ENCODE peak calls at places on chromosomes 12 and 14, in nine cellular contexts. T is PC-3, R is PC-9, J is MM.1S, H is hepatocyte, X is HCT116, C is OCI-LY7, S is Karpas-422, P is GM23338. V is an unnamed sample. For H3K9me2 and H3K36me3, the result is how much of the 10 kb centered on the place peaks cover.

GRCh38 chr12:115871714-115872113 is 405.8 kb downstream of the MED13L start:
- DNase-seq in H (peak), T (peak), C (peak), J (no peak), P (peak), S (peak), X (peak), R (peak), V (peak)

GRCh38 chr12:107929436-107929835 is 154.9 kb downstream of the ASCL4 start:
- DNase-seq in J (no peak), X (peak), T (peak), C (peak), P (peak), H (peak), R (no peak), S (peak), V (peak)

GRCh38 chr14:72812292-72812851 is 81.5 kb downstream of the DPF3 start:
- DNase-seq in P (peak), R (no peak), J (no peak), H (no peak), T (no peak), S (no peak), X (no peak), C (no peak), V (no peak)

GRCh38 chr14:94113073-94113472 is 2.5 kb downstream of the IFI27 start:
- DNase-seq in S (no peak), R (no peak), H (no peak), P (no peak), X (no peak), T (no peak), C (no peak), J (no peak), V (no peak)

GRCh38 chr14:71686677-71687076 is 245.6 kb upstream of the RGS6 start:
- DNase-seq in X (no peak), C (no peak), R (no peak), T (no peak), P (no peak), H (peak), S (no peak), J (no peak), V (peak)

GRCh38 chr12:124660846-124661245 is 93.4 kb upstream of the NCOR2 start:
- DNase-seq in C (no peak), X (no peak), P (no peak), R (no peak), S (no peak), H (no peak), J (no peak), T (no peak), V (no peak)

GRCh38 chr12:130703733-130704375 is 12.2 kb downstream of the RIMBP2 start:
- DNase-seq in J (no peak), H (no peak), X (no peak), P (no peak), S (no peak), R (no peak), C (no peak), T (no peak), V (no peak)

GRCh38 chr12:109820921-109821381 is 12.2 kb downstream of the TRPV4 start:
- DNase-seq in C (no peak), J (no peak), H (no peak), X (no peak), S (no peak), R (no peak), T (no peak), P (no peak), V (no peak)

GRCh38 chr14:96903444-96904023 is 106.4 kb downstream of the VRK1 start:
- DNase-seq in X (no peak), J (no peak), T (peak), R (no peak), S (no peak), C (no peak), P (no peak), H (no peak), V (no peak)

GRCh38 chr14:96905065-96905464 is 107.9 kb downstream of the VRK1 start:
- DNase-seq in C (no peak), X (no peak), T (no peak), R (no peak), P (no peak), S (no peak), H (no peak), J (no peak), V (no peak)

GRCh38 chr14:96906434-96906833 is 109.3 kb downstream of the VRK1 start:
- DNase-seq in C (no peak), S (peak), H (no peak), J (no peak), R (no peak), X (no peak), P (no peak), T (no peak), V (no peak)

GRCh38 chr14:96904201-96904600 is 107.0 kb downstream of the VRK1 start:
- DNase-seq in J (no peak), T (peak), C (no peak), R (peak), S (no peak), X (no peak), H (no peak), P (no peak), V (no peak)

DNA sequence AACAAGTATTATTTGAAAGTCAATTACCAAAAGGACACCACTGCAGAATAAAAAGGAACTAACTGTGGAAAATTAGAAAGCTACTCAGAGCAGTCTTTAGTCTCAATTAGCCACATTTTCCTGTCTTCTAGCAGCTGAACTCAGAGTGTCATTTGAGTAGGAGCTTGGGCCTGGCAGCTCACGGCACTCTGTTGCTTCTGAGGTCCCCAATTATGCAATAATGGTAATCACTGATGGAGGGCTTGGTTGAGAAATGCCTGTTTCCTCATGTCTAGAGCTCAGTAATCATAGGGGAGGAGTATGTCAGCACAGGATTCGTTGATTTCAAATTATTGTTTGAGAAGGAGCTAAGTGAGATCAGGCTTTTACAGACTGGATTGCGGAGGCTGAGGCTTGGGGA is 108.6 kb downstream of the VRK1 start:
- DNase-seq in T (no peak), J (no peak), X (no peak), H (no peak), C (no peak), R (no peak), P (no peak), S (peak), V (no peak)
- H3K27ac ChIP-seq in T (no peak), J (no peak), X (no peak), H (no peak), C (no peak), R (no peak), P (no peak), S (no peak), V (no peak)

GRCh38 chr14:91143862-91144261 is 30.0 kb downstream of the DGLUCY start:
- DNase-seq in H (no peak), S (no peak), C (no peak), R (no peak), P (no peak), T (no peak), J (no peak), X (no peak), V (no peak)

GRCh38 chr14:91146661-91147060 is 32.8 kb downstream of the DGLUCY start:
- DNase-seq in X (no peak), J (no peak), S (no peak), P (no peak), R (no peak), H (no peak), C (no peak), T (no peak), V (no peak)

GRCh38 chr14:91144425-91145145 is 30.7 kb downstream of the DGLUCY start:
- DNase-seq in S (no peak), J (no peak), R (no peak), P (no peak), X (no peak), H (no peak), T (peak), C (no peak), V (peak)

GRCh38 chr14:91142214-91142668 is 28.4 kb downstream of the DGLUCY start:
- DNase-seq in X (no peak), J (peak), C (peak), S (peak), H (no peak), P (no peak), T (no peak), R (no peak), V (no peak)

DNA sequence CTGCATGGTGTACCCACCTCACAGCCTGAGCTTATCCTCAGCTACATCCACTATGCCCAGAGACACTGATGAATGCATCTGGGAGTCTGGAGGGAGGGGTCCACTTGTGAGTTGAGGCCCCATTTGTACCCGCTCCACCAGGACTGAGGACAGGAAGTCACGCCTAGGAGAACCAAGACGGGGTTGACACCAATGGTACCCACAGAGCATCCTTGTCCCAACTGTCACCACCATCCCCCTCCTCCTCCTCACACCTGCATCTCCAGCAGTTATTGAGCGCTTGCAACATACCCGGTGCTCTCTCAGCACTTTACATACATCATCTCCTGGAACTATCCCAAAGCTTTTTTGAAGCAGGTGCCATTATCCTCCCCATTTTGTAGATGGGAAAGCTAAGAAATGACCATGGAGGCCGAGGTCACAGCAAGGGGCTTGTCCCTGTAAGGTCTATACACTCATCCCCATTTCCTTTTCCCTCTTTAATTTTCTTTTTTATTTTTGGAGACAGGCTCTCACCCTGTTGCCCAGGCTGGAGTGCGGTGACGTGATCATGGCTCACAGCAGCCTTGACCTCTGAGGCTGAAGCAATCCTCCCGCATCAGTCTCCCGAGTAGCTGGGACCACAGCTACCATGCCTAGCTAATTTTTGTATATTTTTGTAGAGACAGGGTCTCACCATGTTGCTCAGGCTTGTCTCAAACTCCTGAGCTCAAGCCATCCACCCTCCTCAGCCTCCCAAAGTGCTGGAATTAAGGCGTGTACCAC is 31.7 kb downstream of the DGLUCY start:
- DNase-seq in H (no peak), J (no peak), R (no peak), X (no peak), C (no peak), P (no peak), S (no peak), T (no peak), V (no peak)
- H3K9me2 ChIP-seq in H (under half), J (under half), R (under half), X (under half), C (under half), P (under half), S (under half), T (under half), V (under half)

GRCh38 chr14:51328089-51328941 is 88.3 kb downstream of the TMX1 start:
- DNase-seq in J (peak), H (no peak), T (peak), X (no peak), P (peak), C (no peak), S (no peak), R (no peak), V (peak)
- H3K36me3 ChIP-seq in J (under half), H (under half), T (under half), X (under half), P (under half), C (under half), S (under half), R (under half), V (under half)

GRCh38 chr12:13045816-13046215 is 1.6 kb downstream of the FAM234B start:
- DNase-seq in X (no peak), S (no peak), C (no peak), T (no peak), R (no peak), J (no peak), P (no peak), H (no peak), V (no peak)

GRCh38 chr12:13046914-13047472 is 2.8 kb downstream of the FAM234B start:
- DNase-seq in C (no peak), S (no peak), J (no peak), P (no peak), H (peak), T (no peak), R (no peak), X (no peak), V (no peak)

GRCh38 chr12:13042666-13043230 is 1.4 kb upstream of the FAM234B start:
- DNase-seq in H (no peak), J (no peak), S (no peak), C (no peak), P (no peak), X (no peak), T (no peak), R (no peak), V (no peak)

GRCh38 chr12:13044859-13045384 is 741 bp downstream of the FAM234B start:
- DNase-seq in C (no peak), T (peak), J (no peak), S (no peak), H (no peak), X (no peak), P (no peak), R (no peak), V (peak)

GRCh38 chr12:13044002-13044858 is at the start of gene FAM234B:
- DNase-seq in X (peak), S (peak), P (peak), T (peak), C (peak), J (peak), R (no peak), H (peak), V (peak)
- H3K27ac ChIP-seq in X (peak), S (no peak), P (no peak), T (no peak), C (no peak), J (no peak), R (no peak), H (no peak), V (no peak)

GRCh38 chr12:49941556-49942511 is 8.7 kb upstream of the AQP2 start:
- DNase-seq in S (peak), P (no peak), T (no peak), H (no peak), X (no peak), R (no peak), C (no peak), J (no peak), V (no peak)
- H3K9me2 ChIP-seq in S (under half), P (under half), T (under half), H (under half), X (under half), R (under half), C (under half), J (under half), V (under half)

GRCh38 chr12:131990980-131991305 is 41.2 kb downstream of the EP400 start:
- DNase-seq in S (no peak), J (no peak), X (no peak), P (no peak), C (no peak), H (no peak), T (no peak), R (no peak), V (no peak)

GRCh38 chr12:131989021-131989420 is 39.3 kb downstream of the EP400 start:
- DNase-seq in J (no peak), H (no peak), C (no peak), S (no peak), X (no peak), T (no peak), R (no peak), P (no peak), V (no peak)

GRCh38 chr12:131991816-131992430 is 42.2 kb downstream of the EP400 start:
- DNase-seq in X (no peak), C (no peak), S (no peak), R (no peak), H (no peak), P (no peak), J (no peak), T (no peak), V (no peak)

GRCh38 chr12:131988054-131988796 is 38.5 kb downstream of the EP400 start:
- DNase-seq in H (no peak), R (no peak), P (no peak), S (no peak), T (no peak), X (no peak), J (no peak), C (no peak), V (no peak)

DNA sequence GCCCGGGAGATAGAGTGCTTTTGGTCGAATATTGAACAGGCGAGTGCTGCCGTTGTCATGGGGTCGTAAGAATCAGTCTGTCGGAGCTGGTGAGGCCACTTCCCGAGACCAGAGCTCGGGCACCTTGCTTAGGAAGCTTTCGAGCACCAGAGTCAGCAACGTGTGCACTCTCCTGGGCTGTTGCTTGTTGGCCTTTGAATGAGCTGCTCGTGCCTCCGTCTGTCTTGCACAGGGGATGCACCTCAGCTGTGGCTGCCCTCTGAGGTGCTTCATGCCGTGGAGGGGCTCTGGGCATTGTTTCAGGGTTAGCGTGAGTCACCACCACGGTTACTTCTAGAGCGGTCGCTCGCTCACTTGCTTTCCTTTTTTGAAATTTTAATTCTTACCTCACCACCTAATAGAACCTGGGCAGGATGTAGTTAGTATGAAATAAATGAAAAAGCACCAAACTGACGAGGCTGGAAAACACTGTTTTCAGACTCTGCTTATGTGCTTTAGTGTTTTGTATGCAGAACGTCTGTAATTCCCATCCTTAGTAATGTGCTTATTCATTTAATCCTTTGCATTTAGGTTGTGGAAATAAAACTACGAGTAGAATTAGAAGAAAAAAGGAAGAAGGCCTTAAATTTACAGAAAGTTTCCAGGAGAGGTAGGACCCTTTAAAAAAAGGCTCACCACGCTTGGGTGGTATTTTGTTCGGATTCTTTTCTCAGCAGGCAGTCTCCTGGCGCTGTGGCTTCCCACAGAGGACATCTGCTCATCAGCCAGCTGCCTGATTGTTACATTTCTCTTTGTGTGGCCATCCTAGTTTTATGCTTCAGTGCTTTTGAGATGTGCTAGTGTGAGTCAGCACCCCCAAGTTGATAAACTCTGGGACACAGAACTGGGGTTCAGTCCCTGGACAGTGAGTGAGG is 40.6 kb downstream of the EP400 start:
- DNase-seq in S (no peak), T (no peak), C (no peak), X (no peak), J (no peak), H (no peak), P (peak), R (no peak), V (no peak)
- H3K36me3 ChIP-seq in S (under half), T (half or more), C (half or more), X (under half), J (under half), H (under half), P (under half), R (under half), V (under half)

DNA sequence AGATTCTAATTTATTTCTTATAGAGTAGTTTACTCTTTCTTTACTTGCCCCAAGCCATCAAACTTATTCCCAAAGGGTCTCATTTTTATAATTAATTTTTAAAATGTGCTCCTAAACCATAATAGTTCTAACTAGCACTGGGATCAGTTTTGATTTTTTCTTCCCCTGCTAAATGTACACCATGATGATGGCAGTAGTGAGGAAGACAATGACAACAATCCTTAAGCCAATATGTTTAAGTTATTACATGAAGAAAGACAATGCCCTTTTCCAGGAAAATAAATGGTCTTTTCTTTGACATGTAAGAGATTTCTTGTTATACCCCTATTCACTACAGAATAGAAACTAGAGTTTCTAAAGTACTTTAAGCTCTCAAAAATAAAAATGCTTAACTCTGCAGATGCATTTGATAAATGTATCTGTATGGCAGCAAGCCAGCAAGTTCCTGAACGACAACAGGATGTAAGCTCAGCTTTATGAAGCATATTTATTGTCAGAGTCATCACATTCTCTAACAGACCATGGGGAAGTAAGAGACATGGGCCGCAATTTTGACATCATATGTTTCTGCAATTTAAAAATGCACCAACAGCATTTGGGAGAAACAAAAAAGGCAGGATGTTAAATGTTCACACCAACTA is 36.0 kb upstream of the SNX6 start:
- DNase-seq in X (no peak), C (peak), S (no peak), R (peak), T (peak), P (no peak), J (peak), H (peak), V (peak)
- H3K27ac ChIP-seq in X (no peak), C (no peak), S (no peak), R (no peak), T (no peak), P (no peak), J (peak), H (no peak), V (peak)

DNA sequence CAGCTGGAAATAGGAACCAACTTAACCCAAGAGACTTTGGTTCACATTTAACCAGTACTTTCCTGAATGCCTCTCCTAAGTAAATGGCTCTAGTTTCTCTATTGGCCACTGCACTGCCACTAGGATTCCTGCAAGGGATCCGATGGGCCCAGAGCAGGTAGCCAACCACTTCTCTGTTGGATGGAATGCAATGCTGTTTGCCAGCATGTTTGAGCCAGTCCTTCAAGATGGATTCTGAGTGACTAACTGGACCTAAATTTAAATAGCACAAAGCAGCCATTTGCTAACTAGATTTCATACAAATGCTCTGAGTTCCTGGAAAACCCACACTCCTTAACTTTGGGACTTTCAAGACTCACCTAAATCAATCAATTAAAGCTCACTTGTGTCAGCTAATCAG is 9.5 kb upstream of the CLEC2D start:
- DNase-seq in C (no peak), T (no peak), J (no peak), S (no peak), H (no peak), X (no peak), R (no peak), P (no peak), V (no peak)
- H3K9me2 ChIP-seq in C (under half), T (under half), J (under half), S (under half), H (under half), X (under half), R (under half), P (under half), V (under half)

GRCh38 chr14:23361320-23361719 is 3.7 kb downstream of the EFS start:
- DNase-seq in S (no peak), R (no peak), X (no peak), H (no peak), P (no peak), J (no peak), T (no peak), C (no peak), V (peak)

GRCh38 chr14:23361763-23362162 is 3.2 kb downstream of the EFS start:
- DNase-seq in R (no peak), S (no peak), C (no peak), P (no peak), J (no peak), H (no peak), X (no peak), T (no peak), V (peak)

GRCh38 chr14:23359167-23359626 is 5.8 kb downstream of the EFS start:
- DNase-seq in P (no peak), C (no peak), R (no peak), S (no peak), T (no peak), X (no peak), H (no peak), J (no peak), V (no peak)

GRCh38 chr14:23359722-23360447 is 5.1 kb downstream of the EFS start:
- DNase-seq in H (no peak), S (no peak), J (no peak), X (no peak), P (no peak), T (no peak), R (no peak), C (no peak), V (no peak)

GRCh38 chr14:23360496-23360895 is 4.5 kb downstream of the EFS start:
- DNase-seq in X (no peak), T (no peak), J (no peak), R (no peak), S (no peak), C (no peak), P (peak), H (no peak), V (peak)
- H3K36me3 ChIP-seq in X (under half), T (under half), J (under half), R (under half), S (under half), C (under half), P (under half), H (under half), V (under half)

V was measured in GM23248.